ENCODE peak calls at places on chromosome 16, in seven cellular contexts. One of them, this sample, is unnamed.

GRCh38 chr16:77359065-77359502 is 75.8 kb downstream of the ADAMTS18 start:
- DNase-seq in activated T-cell treated with anti-CD3 and anti-CD28 coated beads, Interleukin-2, amount 50 U/mL, for 72 hours: no peak
- DNase-seq in amygdala: no peak
- DNase-seq in thoracic aorta: no peak
- DNase-seq in NT2/D1: peak
- DNase-seq in NCI-H2081: peak
- DNase-seq in activated CD4-positive, alpha-beta T cell treated with anti-CD3 and anti-CD28 coated beads, Interleukin-2, amount 50 U/mL, for 4 hours: no peak
- DNase-seq in this sample: no peak

GRCh38 chr16:58832496-58832895 is 98.4 kb upstream of the GOT2 start:
- DNase-seq in NCI-H2081: no peak
- DNase-seq in amygdala: no peak
- DNase-seq in thoracic aorta: no peak
- DNase-seq in NT2/D1: no peak
- DNase-seq in activated CD4-positive, alpha-beta T cell treated with anti-CD3 and anti-CD28 coated beads, Interleukin-2, amount 50 U/mL, for 4 hours: no peak
- DNase-seq in activated T-cell treated with anti-CD3 and anti-CD28 coated beads, Interleukin-2, amount 50 U/mL, for 72 hours: no peak
- DNase-seq in this sample: no peak

GRCh38 chr16:89779231-89779912 is 37.1 kb downstream of the FANCA start:
- DNase-seq in thoracic aorta: no peak
- DNase-seq in NCI-H2081: no peak
- DNase-seq in NT2/D1: no peak
- DNase-seq in activated CD4-positive, alpha-beta T cell treated with anti-CD3 and anti-CD28 coated beads, Interleukin-2, amount 50 U/mL, for 4 hours: no peak
- DNase-seq in amygdala: no peak
- DNase-seq in activated T-cell treated with anti-CD3 and anti-CD28 coated beads, Interleukin-2, amount 50 U/mL, for 72 hours: no peak
- DNase-seq in this sample: peak

GRCh38 chr16:68061396-68061795 is 23.8 kb upstream of the NFATC3 start:
- DNase-seq in amygdala: no peak
- DNase-seq in activated CD4-positive, alpha-beta T cell treated with anti-CD3 and anti-CD28 coated beads, Interleukin-2, amount 50 U/mL, for 4 hours: no peak
- DNase-seq in activated T-cell treated with anti-CD3 and anti-CD28 coated beads, Interleukin-2, amount 50 U/mL, for 72 hours: no peak
- DNase-seq in thoracic aorta: no peak
- DNase-seq in NT2/D1: no peak
- DNase-seq in NCI-H2081: no peak
- DNase-seq in this sample: no peak

GRCh38 chr16:86924537-86924936 is 346.2 kb downstream of the FOXL1 start:
- DNase-seq in activated CD4-positive, alpha-beta T cell treated with anti-CD3 and anti-CD28 coated beads, Interleukin-2, amount 50 U/mL, for 4 hours: no peak
- DNase-seq in activated T-cell treated with anti-CD3 and anti-CD28 coated beads, Interleukin-2, amount 50 U/mL, for 72 hours: no peak
- DNase-seq in NT2/D1: no peak
- DNase-seq in thoracic aorta: no peak
- DNase-seq in NCI-H2081: no peak
- DNase-seq in amygdala: no peak
- DNase-seq in this sample: no peak

GRCh38 chr16:84228321-84228838 is 11.4 kb downstream of the KCNG4 start:
- DNase-seq in activated CD4-positive, alpha-beta T cell treated with anti-CD3 and anti-CD28 coated beads, Interleukin-2, amount 50 U/mL, for 4 hours: no peak
- DNase-seq in thoracic aorta: peak
- DNase-seq in NT2/D1: peak
- DNase-seq in amygdala: peak
- DNase-seq in activated T-cell treated with anti-CD3 and anti-CD28 coated beads, Interleukin-2, amount 50 U/mL, for 72 hours: no peak
- DNase-seq in NCI-H2081: no peak
- DNase-seq in this sample: no peak

GRCh38 chr16:73113326-73113720 is 65.4 kb upstream of the ZFHX3 start:
- DNase-seq in NT2/D1: no peak
- DNase-seq in activated T-cell treated with anti-CD3 and anti-CD28 coated beads, Interleukin-2, amount 50 U/mL, for 72 hours: no peak
- DNase-seq in activated CD4-positive, alpha-beta T cell treated with anti-CD3 and anti-CD28 coated beads, Interleukin-2, amount 50 U/mL, for 4 hours: no peak
- DNase-seq in amygdala: no peak
- DNase-seq in NCI-H2081: no peak
- DNase-seq in thoracic aorta: no peak
- DNase-seq in this sample: no peak

GRCh38 chr16:88384222-88385111 is 1.7 kb downstream of the ZNF469 start:
- DNase-seq in NT2/D1: no peak
- DNase-seq in activated CD4-positive, alpha-beta T cell treated with anti-CD3 and anti-CD28 coated beads, Interleukin-2, amount 50 U/mL, for 4 hours: no peak
- DNase-seq in thoracic aorta: no peak
- DNase-seq in NCI-H2081: no peak
- DNase-seq in activated T-cell treated with anti-CD3 and anti-CD28 coated beads, Interleukin-2, amount 50 U/mL, for 72 hours: no peak
- DNase-seq in amygdala: no peak
- DNase-seq in this sample: no peak

GRCh38 chr16:57091990-57092785 is at the start of gene CPNE2:
- DNase-seq in NCI-H2081: peak
- DNase-seq in amygdala: peak
- DNase-seq in activated CD4-positive, alpha-beta T cell treated with anti-CD3 and anti-CD28 coated beads, Interleukin-2, amount 50 U/mL, for 4 hours: no peak
- DNase-seq in activated T-cell treated with anti-CD3 and anti-CD28 coated beads, Interleukin-2, amount 50 U/mL, for 72 hours: peak
- DNase-seq in thoracic aorta: no peak
- DNase-seq in NT2/D1: no peak
- DNase-seq in this sample: peak

GRCh38 chr16:65769776-65770438 is 596.6 kb upstream of the CDH5 start:
- DNase-seq in activated T-cell treated with anti-CD3 and anti-CD28 coated beads, Interleukin-2, amount 50 U/mL, for 72 hours: no peak
- DNase-seq in amygdala: no peak
- DNase-seq in activated CD4-positive, alpha-beta T cell treated with anti-CD3 and anti-CD28 coated beads, Interleukin-2, amount 50 U/mL, for 4 hours: no peak
- DNase-seq in thoracic aorta: no peak
- DNase-seq in NT2/D1: no peak
- DNase-seq in NCI-H2081: no peak
- DNase-seq in this sample: no peak